ENCODE peak calls at places on chromosome 3, in six cellular contexts. N, X, E, P, T and V are unnamed samples.

GRCh38 chr3:67083277-67083676 is 85.2 kb downstream of the KBTBD8 start:
- DNase-seq in N (no peak), X (no peak), E (no peak), P (no peak), T (no peak), V (no peak)

GRCh38 chr3:109729111-109729510 is 391.8 kb upstream of the DPPA4 start:
- DNase-seq in N (peak; percentile 2), X (no peak), E (no peak), P (no peak), T (no peak), V (no peak)

GRCh38 chr3:107235923-107236315 is 141.3 kb upstream of the CCDC54 start:
- DNase-seq in N (peak; percentile 89), X (no peak), E (no peak), P (peak; percentile 81), T (peak; percentile 88), V (peak; percentile 70)

GRCh38 chr3:50242778-50243551 is 7.0 kb downstream of the GNAI2 start:
- DNase-seq in N (peak; percentile 87), X (no peak), E (peak; percentile 80), P (no peak), T (no peak), V (no peak)

GRCh38 chr3:143352850-143353550 is 233.4 kb downstream of the CHST2 start:
- DNase-seq in N (no peak), X (no peak), E (no peak), P (peak; percentile 85), T (no peak), V (no peak)

GRCh38 chr3:32725721-32726120 is 40.7 kb downstream of the CNOT10 start:
- DNase-seq in N (no peak), X (no peak), E (no peak), P (no peak), T (no peak), V (no peak)

GRCh38 chr3:53254810-53255359 is 937 bp downstream of the TKT start:
- DNase-seq in N (peak; percentile 65), X (no peak), E (no peak), P (peak; percentile 89), T (peak; percentile 48), V (peak; percentile 67)

GRCh38 chr3:120503727-120504616 is 53.2 kb upstream of the FSTL1 start:
- DNase-seq in N (no peak), X (peak; percentile 33), E (no peak), P (no peak), T (no peak), V (no peak)

GRCh38 chr3:138157743-138158142 is 17.0 kb downstream of the DBR1 start:
- DNase-seq in N (no peak), X (no peak), E (no peak), P (no peak), T (no peak), V (no peak)

GRCh38 chr3:68997887-68998286 is 15.6 kb downstream of the EOGT start:
- DNase-seq in N (no peak), X (no peak), E (no peak), P (no peak), T (no peak), V (no peak)

GRCh38 chr3:179558742-179559364 is 3.9 kb upstream of the ACTL6A start:
- DNase-seq in N (peak; percentile 77), X (no peak), E (peak; percentile 80), P (peak; percentile 77), T (peak; percentile 71), V (peak; percentile 79)

GRCh38 chr3:123067689-123068226 is 933 bp downstream of the PDIA5 start:
- DNase-seq in N (no peak), X (no peak), E (no peak), P (peak; percentile 26), T (no peak), V (no peak)

GRCh38 chr3:138348950-138349739 is 766 bp downstream of the MRAS start:
- DNase-seq in N (peak; percentile 24), X (no peak), E (no peak), P (peak; percentile 51), T (no peak), V (peak; percentile 52)

GRCh38 chr3:32307591-32307990 is 69.1 kb downstream of the CMTM8 start:
- DNase-seq in N (no peak), X (no peak), E (no peak), P (no peak), T (no peak), V (no peak)

GRCh38 chr3:179046497-179047353 is 24.9 kb downstream of the ZMAT3 start:
- DNase-seq in N (no peak), X (no peak), E (no peak), P (no peak), T (no peak), V (no peak)

GRCh38 chr3:124318014-124318413 is 326.1 kb upstream of the ROPN1 start:
- DNase-seq in N (no peak), X (no peak), E (no peak), P (peak; percentile 40), T (no peak), V (no peak)

GRCh38 chr3:40924559-40925058 is 274.7 kb upstream of the CTNNB1 start:
- DNase-seq in N (no peak), X (no peak), E (no peak), P (no peak), T (no peak), V (no peak)

GRCh38 chr3:104521606-104522336 is 844.9 kb upstream of the ALCAM start:
- DNase-seq in N (peak; percentile 1), X (no peak), E (no peak), P (no peak), T (no peak), V (no peak)

GRCh38 chr3:183339461-183340086 is 86.5 kb downstream of the B3GNT5 start:
- DNase-seq in N (no peak), X (no peak), E (no peak), P (no peak), T (no peak), V (no peak)

GRCh38 chr3:30934208-30934550 is 39.7 kb upstream of the GADL1 start:
- DNase-seq in N (peak; percentile 26), X (peak; percentile 5), E (no peak), P (peak; percentile 56), T (no peak), V (peak; percentile 33)

GRCh38 chr3:45670995-45671394 is 18.2 kb upstream of the SACM1L start:
- DNase-seq in N (no peak), X (no peak), E (no peak), P (no peak), T (no peak), V (no peak)

GRCh38 chr3:136861890-136862610 is at the start of gene NCK1:
- DNase-seq in N (peak; percentile 99), X (peak; percentile 91), E (peak; percentile 99), P (peak; percentile 100), T (peak; percentile 92), V (peak; percentile 99)

GRCh38 chr3:53688989-53689388 is 157.2 kb downstream of the CHDH start:
- DNase-seq in N (no peak), X (no peak), E (peak; percentile 53), P (no peak), T (no peak), V (no peak)

GRCh38 chr3:195542261-195542660 is 864 bp downstream of the PPP1R2 start:
- DNase-seq in N (peak; percentile 38), X (no peak), E (no peak), P (no peak), T (no peak), V (peak; percentile 18)

GRCh38 chr3:195540031-195540430 is 3.1 kb downstream of the PPP1R2 start:
- DNase-seq in N (no peak), X (no peak), E (no peak), P (no peak), T (peak; percentile 32), V (no peak)

GRCh38 chr3:195539479-195539878 is 3.6 kb downstream of the PPP1R2 start:
- DNase-seq in N (no peak), X (no peak), E (no peak), P (no peak), T (peak; percentile 24), V (no peak)

GRCh38 chr3:195542691-195543641 is at the start of gene PPP1R2:
- DNase-seq in N (peak; percentile 92), X (peak; percentile 72), E (peak; percentile 91), P (peak; percentile 94), T (peak; percentile 80), V (peak; percentile 91)

GRCh38 chr3:195540526-195540925 is 2.6 kb downstream of the PPP1R2 start:
- DNase-seq in N (no peak), X (no peak), E (no peak), P (no peak), T (peak; percentile 31), V (no peak)
- H3K4me1 ChIP-seq in N (peaks cover 12% of the 10 kb centered on the region), X (peaks cover 6% of the 10 kb centered on the region), E (peaks cover 4% of the 10 kb centered on the region), P (peaks cover 3% of the 10 kb centered on the region), T (peaks cover 18% of the 10 kb centered on the region), V (no peaks in the 10 kb centered on the region)

GRCh38 chr3:13064469-13064868 is 8.8 kb downstream of the IQSEC1 start:
- DNase-seq in N (no peak), X (no peak), E (no peak), P (no peak), T (no peak), V (no peak)

GRCh38 chr3:13064964-13065363 is 8.3 kb downstream of the IQSEC1 start:
- DNase-seq in N (no peak), X (no peak), E (no peak), P (no peak), T (no peak), V (no peak)

GRCh38 chr3:13060341-13060910 is 12.8 kb downstream of the IQSEC1 start:
- DNase-seq in N (no peak), X (no peak), E (no peak), P (no peak), T (no peak), V (no peak)

GRCh38 chr3:13063225-13063624 is 10.0 kb downstream of the IQSEC1 start:
- DNase-seq in N (no peak), X (no peak), E (no peak), P (no peak), T (peak; percentile 77), V (no peak)

GRCh38 chr3:13062647-13063046 is 10.6 kb downstream of the IQSEC1 start:
- DNase-seq in N (no peak), X (no peak), E (no peak), P (no peak), T (no peak), V (no peak)
- H3K4me3 ChIP-seq in N (no peak overlapping the region), X (no peak overlapping the region), E (no peak overlapping the region), P (no peak overlapping the region), T (no peak overlapping the region), V (no peak overlapping the region)

GRCh38 chr3:21779909-21780308 is 28.9 kb upstream of the ZNF385D start:
- DNase-seq in N (no peak), X (no peak), E (no peak), P (no peak), T (no peak), V (no peak)

GRCh38 chr3:21781371-21781770 is 30.4 kb upstream of the ZNF385D start:
- DNase-seq in N (no peak), X (no peak), E (no peak), P (no peak), T (no peak), V (no peak)

GRCh38 chr3:21786454-21786829 is 35.4 kb upstream of the ZNF385D start:
- DNase-seq in N (no peak), X (no peak), E (no peak), P (no peak), T (no peak), V (no peak)

GRCh38 chr3:21785765-21786453 is 34.9 kb upstream of the ZNF385D start:
- DNase-seq in N (no peak), X (no peak), E (no peak), P (no peak), T (no peak), V (no peak)

GRCh38 chr3:21783834-21784233 is 32.8 kb upstream of the ZNF385D start:
- DNase-seq in N (no peak), X (no peak), E (no peak), P (peak; percentile 56), T (no peak), V (no peak)
- H3K4me1 ChIP-seq in N (no peaks in the 10 kb centered on the region), X (no peaks in the 10 kb centered on the region), E (no peaks in the 10 kb centered on the region), P (no peaks in the 10 kb centered on the region), T (no peaks in the 10 kb centered on the region), V (no peaks in the 10 kb centered on the region)

GRCh38 chr3:164417955-164418354 is 660.3 kb downstream of the SI start:
- DNase-seq in N (peak; percentile 21), X (no peak), E (no peak), P (no peak), T (no peak), V (no peak)
- H3K4me3 ChIP-seq in N (no peak overlapping the region), X (no peak overlapping the region), E (no peak overlapping the region), P (no peak overlapping the region), T (no peak overlapping the region), V (no peak overlapping the region)